ENCODE peak calls at places on chromosomes 13 and 19, in seven cellular contexts. B is stimulated activated CD4-positive, alpha-beta T cell treated with anti-CD3 and anti-CD28 coated beads, Interleukin-4, amount 100 ng/mL, for 48 hours; J is right cardiac atrium; C is stimulated activated CD8-positive, alpha-beta memory T cell treated with anti-CD3 and anti-CD28 coated beads, Interleukin-2, amount 100 ng/mL, for 48 hours; T is left lung; X is cardiac muscle cell; K is endothelial cell. A is an unnamed sample.

GRCh38 chr13:24112791-24113190 is 47.7 kb upstream of the SPATA13 start:
- DNase-seq in B (no peak), J (no peak), C (no peak), T (no peak), X (no peak), K (no peak), A (no peak)

GRCh38 chr13:29758591-29759114 is 91.8 kb downstream of the UBL3 start:
- DNase-seq in B (peak; percentile 63), J (no peak), C (peak; percentile 63), T (peak; percentile 85), X (no peak), K (no peak), A (no peak)

GRCh38 chr13:45168555-45168930 is 32.3 kb downstream of the KCTD4 start:
- DNase-seq in B (no peak), J (no peak), C (no peak), T (no peak), X (no peak), K (no peak), A (no peak)

GRCh38 chr13:33918199-33918932 is 100.4 kb downstream of the RFC3 start:
- DNase-seq in B (no peak), J (peak; percentile 45), C (no peak), T (no peak), X (peak; percentile 64), K (no peak), A (no peak)

GRCh38 chr19:52941941-52942370 is 18.7 kb upstream of the ZNF888 start:
- DNase-seq in B (no peak), J (peak; percentile 70), C (no peak), T (peak; percentile 76), X (peak; percentile 22), K (no peak), A (no peak)

GRCh38 chr19:16441661-16442071 is 30.1 kb downstream of the EPS15L1 start:
- DNase-seq in B (no peak), J (peak; percentile 63), C (peak; percentile 22), T (peak; percentile 83), X (peak; percentile 65), K (peak; percentile 68), A (no peak)

GRCh38 chr13:107276936-107277335 is 709.0 kb upstream of the ARGLU1 start:
- DNase-seq in B (no peak), J (no peak), C (no peak), T (no peak), X (no peak), K (no peak), A (no peak)

GRCh38 chr19:9610484-9611113 is 10.4 kb downstream of the ZNF561 start:
- DNase-seq in B (no peak), J (no peak), C (no peak), T (no peak), X (no peak), K (no peak), A (no peak)

GRCh38 chr13:79796116-79796515 is 315.2 kb downstream of the NDFIP2 start:
- DNase-seq in B (no peak), J (no peak), C (no peak), T (no peak), X (no peak), K (no peak), A (no peak)

GRCh38 chr13:43301341-43301969 is 278.1 kb downstream of the DNAJC15 start:
- DNase-seq in B (no peak), J (no peak), C (no peak), T (no peak), X (no peak), K (no peak), A (no peak)

GRCh38 chr13:37561031-37561430 is 37.5 kb downstream of the POSTN start:
- DNase-seq in B (no peak), J (no peak), C (no peak), T (no peak), X (no peak), K (no peak), A (no peak)

GRCh38 chr13:48411281-48412099 is 1.4 kb downstream of the LPAR6 start:
- DNase-seq in B (no peak), J (no peak), C (no peak), T (no peak), X (no peak), K (no peak), A (no peak)

A was measured in RWPE2.